ENCODE peak calls at places on chromosomes 4 and X, in eight cellular contexts. One of them, this sample, is unnamed.

GRCh38 chr4:140150886-140151699 is 2.9 kb downstream of the MAML3 start:
- DNase-seq in A673: peak
- DNase-seq in LoVo: peak
- DNase-seq in iris pigment epithelial cell: peak
- DNase-seq in activated CD8-positive, alpha-beta memory T cell treated with anti-CD3 and anti-CD28 coated beads for 1 hour: peak
- DNase-seq in SW480: peak
- DNase-seq in stimulated activated CD4-positive, alpha-beta T cell treated with anti-CD3 and anti-CD28 coated beads, Interleukin-15, amount 100 ng/mL, for 1 hour: peak
- DNase-seq in upper lobe of right lung: peak
- DNase-seq in this sample: peak

GRCh38 chr4:83561381-83561780 is 25.5 kb downstream of the GPAT3 start:
- DNase-seq in A673: no peak
- DNase-seq in LoVo: peak
- DNase-seq in iris pigment epithelial cell: peak
- DNase-seq in activated CD8-positive, alpha-beta memory T cell treated with anti-CD3 and anti-CD28 coated beads for 1 hour: no peak
- DNase-seq in SW480: peak
- DNase-seq in stimulated activated CD4-positive, alpha-beta T cell treated with anti-CD3 and anti-CD28 coated beads, Interleukin-15, amount 100 ng/mL, for 1 hour: no peak
- DNase-seq in upper lobe of right lung: no peak
- DNase-seq in this sample: peak

GRCh38 chr4:26032142-26032541 is 118.1 kb downstream of the SMIM20 start:
- DNase-seq in A673: no peak
- DNase-seq in LoVo: no peak
- DNase-seq in iris pigment epithelial cell: peak
- DNase-seq in activated CD8-positive, alpha-beta memory T cell treated with anti-CD3 and anti-CD28 coated beads for 1 hour: no peak
- DNase-seq in SW480: no peak
- DNase-seq in stimulated activated CD4-positive, alpha-beta T cell treated with anti-CD3 and anti-CD28 coated beads, Interleukin-15, amount 100 ng/mL, for 1 hour: no peak
- DNase-seq in upper lobe of right lung: no peak
- DNase-seq in this sample: no peak

GRCh38 chr4:87679449-87680169 is 29.5 kb downstream of the DMP1 start:
- DNase-seq in A673: peak
- DNase-seq in LoVo: peak
- DNase-seq in iris pigment epithelial cell: peak
- DNase-seq in activated CD8-positive, alpha-beta memory T cell treated with anti-CD3 and anti-CD28 coated beads for 1 hour: no peak
- DNase-seq in SW480: peak
- DNase-seq in stimulated activated CD4-positive, alpha-beta T cell treated with anti-CD3 and anti-CD28 coated beads, Interleukin-15, amount 100 ng/mL, for 1 hour: no peak
- DNase-seq in upper lobe of right lung: no peak
- DNase-seq in this sample: peak

GRCh38 chrX:103063191-103063845 is 653 bp downstream of the BEX1 start:
- DNase-seq in A673: peak
- DNase-seq in LoVo: no peak
- DNase-seq in iris pigment epithelial cell: peak
- DNase-seq in activated CD8-positive, alpha-beta memory T cell treated with anti-CD3 and anti-CD28 coated beads for 1 hour: no peak
- DNase-seq in SW480: no peak
- DNase-seq in stimulated activated CD4-positive, alpha-beta T cell treated with anti-CD3 and anti-CD28 coated beads, Interleukin-15, amount 100 ng/mL, for 1 hour: no peak
- DNase-seq in upper lobe of right lung: no peak
- DNase-seq in this sample: no peak

GRCh38 chr4:153850525-153851280 is 61.8 kb upstream of the SFRP2 start:
- DNase-seq in A673: no peak
- DNase-seq in LoVo: no peak
- DNase-seq in iris pigment epithelial cell: no peak
- DNase-seq in activated CD8-positive, alpha-beta memory T cell treated with anti-CD3 and anti-CD28 coated beads for 1 hour: no peak
- DNase-seq in SW480: no peak
- DNase-seq in stimulated activated CD4-positive, alpha-beta T cell treated with anti-CD3 and anti-CD28 coated beads, Interleukin-15, amount 100 ng/mL, for 1 hour: no peak
- DNase-seq in upper lobe of right lung: no peak
- DNase-seq in this sample: no peak

GRCh38 chr4:610411-611261 is 14.7 kb upstream of the PDE6B start:
- DNase-seq in A673: no peak
- DNase-seq in LoVo: peak
- DNase-seq in iris pigment epithelial cell: peak
- DNase-seq in activated CD8-positive, alpha-beta memory T cell treated with anti-CD3 and anti-CD28 coated beads for 1 hour: no peak
- DNase-seq in SW480: no peak
- DNase-seq in stimulated activated CD4-positive, alpha-beta T cell treated with anti-CD3 and anti-CD28 coated beads, Interleukin-15, amount 100 ng/mL, for 1 hour: no peak
- DNase-seq in upper lobe of right lung: no peak
- DNase-seq in this sample: peak

GRCh38 chrX:131288738-131289511 is at the start of gene IGSF1:
- DNase-seq in A673: peak
- DNase-seq in LoVo: no peak
- DNase-seq in iris pigment epithelial cell: peak
- DNase-seq in activated CD8-positive, alpha-beta memory T cell treated with anti-CD3 and anti-CD28 coated beads for 1 hour: no peak
- DNase-seq in SW480: no peak
- DNase-seq in stimulated activated CD4-positive, alpha-beta T cell treated with anti-CD3 and anti-CD28 coated beads, Interleukin-15, amount 100 ng/mL, for 1 hour: no peak
- DNase-seq in upper lobe of right lung: no peak
- DNase-seq in this sample: no peak

GRCh38 chr4:89000844-89001360 is 56.1 kb downstream of the FAM13A start:
- DNase-seq in A673: peak
- DNase-seq in LoVo: peak
- DNase-seq in iris pigment epithelial cell: peak
- DNase-seq in activated CD8-positive, alpha-beta memory T cell treated with anti-CD3 and anti-CD28 coated beads for 1 hour: no peak
- DNase-seq in SW480: peak
- DNase-seq in stimulated activated CD4-positive, alpha-beta T cell treated with anti-CD3 and anti-CD28 coated beads, Interleukin-15, amount 100 ng/mL, for 1 hour: no peak
- DNase-seq in upper lobe of right lung: no peak
- DNase-seq in this sample: peak

GRCh38 chr4:68337522-68337921 is 12.4 kb downstream of the YTHDC1 start:
- DNase-seq in A673: no peak
- DNase-seq in LoVo: no peak
- DNase-seq in iris pigment epithelial cell: no peak
- DNase-seq in activated CD8-positive, alpha-beta memory T cell treated with anti-CD3 and anti-CD28 coated beads for 1 hour: no peak
- DNase-seq in SW480: no peak
- DNase-seq in stimulated activated CD4-positive, alpha-beta T cell treated with anti-CD3 and anti-CD28 coated beads, Interleukin-15, amount 100 ng/mL, for 1 hour: no peak
- DNase-seq in upper lobe of right lung: no peak
- DNase-seq in this sample: no peak

GRCh38 chr4:55973650-55974049 is 24.9 kb downstream of the CEP135 start:
- DNase-seq in A673: no peak
- DNase-seq in LoVo: no peak
- DNase-seq in iris pigment epithelial cell: no peak
- DNase-seq in activated CD8-positive, alpha-beta memory T cell treated with anti-CD3 and anti-CD28 coated beads for 1 hour: no peak
- DNase-seq in SW480: no peak
- DNase-seq in stimulated activated CD4-positive, alpha-beta T cell treated with anti-CD3 and anti-CD28 coated beads, Interleukin-15, amount 100 ng/mL, for 1 hour: no peak
- DNase-seq in upper lobe of right lung: no peak
- DNase-seq in this sample: no peak

GRCh38 chr4:147163311-147163710 is 217.6 kb upstream of the TTC29 start:
- DNase-seq in A673: no peak
- DNase-seq in LoVo: no peak
- DNase-seq in iris pigment epithelial cell: no peak
- DNase-seq in activated CD8-positive, alpha-beta memory T cell treated with anti-CD3 and anti-CD28 coated beads for 1 hour: no peak
- DNase-seq in SW480: no peak
- DNase-seq in stimulated activated CD4-positive, alpha-beta T cell treated with anti-CD3 and anti-CD28 coated beads, Interleukin-15, amount 100 ng/mL, for 1 hour: no peak
- DNase-seq in upper lobe of right lung: no peak
- DNase-seq in this sample: no peak

GRCh38 chr4:3177905-3178304 is 71.1 kb upstream of the MSANTD1 start:
- DNase-seq in A673: no peak
- DNase-seq in LoVo: no peak
- DNase-seq in iris pigment epithelial cell: no peak
- DNase-seq in activated CD8-positive, alpha-beta memory T cell treated with anti-CD3 and anti-CD28 coated beads for 1 hour: no peak
- DNase-seq in SW480: no peak
- DNase-seq in stimulated activated CD4-positive, alpha-beta T cell treated with anti-CD3 and anti-CD28 coated beads, Interleukin-15, amount 100 ng/mL, for 1 hour: no peak
- DNase-seq in upper lobe of right lung: no peak
- DNase-seq in this sample: no peak

GRCh38 chrX:65706041-65706828 is 38.8 kb downstream of the MSN start:
- DNase-seq in A673: peak
- DNase-seq in LoVo: peak
- DNase-seq in iris pigment epithelial cell: peak
- DNase-seq in activated CD8-positive, alpha-beta memory T cell treated with anti-CD3 and anti-CD28 coated beads for 1 hour: no peak
- DNase-seq in SW480: peak
- DNase-seq in stimulated activated CD4-positive, alpha-beta T cell treated with anti-CD3 and anti-CD28 coated beads, Interleukin-15, amount 100 ng/mL, for 1 hour: peak
- DNase-seq in upper lobe of right lung: no peak
- DNase-seq in this sample: no peak

GRCh38 chr4:37095925-37096324 is 148.6 kb upstream of the NWD2 start:
- DNase-seq in A673: no peak
- DNase-seq in LoVo: no peak
- DNase-seq in iris pigment epithelial cell: no peak
- DNase-seq in activated CD8-positive, alpha-beta memory T cell treated with anti-CD3 and anti-CD28 coated beads for 1 hour: no peak
- DNase-seq in SW480: no peak
- DNase-seq in stimulated activated CD4-positive, alpha-beta T cell treated with anti-CD3 and anti-CD28 coated beads, Interleukin-15, amount 100 ng/mL, for 1 hour: no peak
- DNase-seq in upper lobe of right lung: no peak
- DNase-seq in this sample: peak

GRCh38 chr4:5916229-5916628 is 23.3 kb upstream of the CRMP1 start:
- DNase-seq in A673: no peak
- DNase-seq in LoVo: no peak
- DNase-seq in iris pigment epithelial cell: no peak
- DNase-seq in activated CD8-positive, alpha-beta memory T cell treated with anti-CD3 and anti-CD28 coated beads for 1 hour: no peak
- DNase-seq in SW480: no peak
- DNase-seq in stimulated activated CD4-positive, alpha-beta T cell treated with anti-CD3 and anti-CD28 coated beads, Interleukin-15, amount 100 ng/mL, for 1 hour: no peak
- DNase-seq in upper lobe of right lung: no peak
- DNase-seq in this sample: no peak

This sample was measured in small intestine.